ENCODE peak calls at places on chromosomes 5 and 9, in ten cellular contexts. One of them, this sample, is unnamed.

GRCh38 chr5:87411586-87412416 is 929 bp downstream of the CCNH start:
- DNase-seq in tibial nerve: no peak
- DNase-seq in RWPE1: peak
- DNase-seq in activated T-cell treated with anti-CD3 and anti-CD28 coated beads for 1 hour: no peak
- DNase-seq in activated CD4-positive, alpha-beta T cell treated with anti-CD3 and anti-CD28 coated beads for 24 hours: no peak
- DNase-seq in GM04504: no peak
- DNase-seq in HCEC 1CT: peak
- DNase-seq in globus pallidus: peak
- DNase-seq in stimulated activated CD8-positive, alpha-beta memory T cell treated with anti-CD3 and anti-CD28 coated beads, Interleukin-15, amount 100 ng/mL, for 24 hours: no peak
- DNase-seq in C1 segment of cervical spinal cord: no peak
- DNase-seq in this sample: peak

GRCh38 chr9:16202913-16203734 is 650.3 kb downstream of the CCDC171 start:
- DNase-seq in tibial nerve: no peak
- DNase-seq in RWPE1: peak
- DNase-seq in activated T-cell treated with anti-CD3 and anti-CD28 coated beads for 1 hour: no peak
- DNase-seq in activated CD4-positive, alpha-beta T cell treated with anti-CD3 and anti-CD28 coated beads for 24 hours: no peak
- DNase-seq in GM04504: peak
- DNase-seq in HCEC 1CT: peak
- DNase-seq in globus pallidus: no peak
- DNase-seq in stimulated activated CD8-positive, alpha-beta memory T cell treated with anti-CD3 and anti-CD28 coated beads, Interleukin-15, amount 100 ng/mL, for 24 hours: no peak
- DNase-seq in C1 segment of cervical spinal cord: no peak
- DNase-seq in this sample: no peak

GRCh38 chr5:61623401-61624069 is 291.5 kb downstream of the ZSWIM6 start:
- DNase-seq in tibial nerve: no peak
- DNase-seq in RWPE1: no peak
- DNase-seq in activated T-cell treated with anti-CD3 and anti-CD28 coated beads for 1 hour: no peak
- DNase-seq in activated CD4-positive, alpha-beta T cell treated with anti-CD3 and anti-CD28 coated beads for 24 hours: no peak
- DNase-seq in GM04504: no peak
- DNase-seq in HCEC 1CT: no peak
- DNase-seq in globus pallidus: no peak
- DNase-seq in stimulated activated CD8-positive, alpha-beta memory T cell treated with anti-CD3 and anti-CD28 coated beads, Interleukin-15, amount 100 ng/mL, for 24 hours: no peak
- DNase-seq in C1 segment of cervical spinal cord: no peak
- DNase-seq in this sample: no peak

GRCh38 chr9:114223564-114224246 is 68.4 kb downstream of the COL27A1 start:
- DNase-seq in tibial nerve: no peak
- DNase-seq in RWPE1: peak
- DNase-seq in activated T-cell treated with anti-CD3 and anti-CD28 coated beads for 1 hour: no peak
- DNase-seq in activated CD4-positive, alpha-beta T cell treated with anti-CD3 and anti-CD28 coated beads for 24 hours: no peak
- DNase-seq in GM04504: no peak
- DNase-seq in HCEC 1CT: peak
- DNase-seq in globus pallidus: no peak
- DNase-seq in stimulated activated CD8-positive, alpha-beta memory T cell treated with anti-CD3 and anti-CD28 coated beads, Interleukin-15, amount 100 ng/mL, for 24 hours: no peak
- DNase-seq in C1 segment of cervical spinal cord: no peak
- DNase-seq in this sample: no peak

GRCh38 chr5:162391848-162392247 is 324.3 kb downstream of the GABRG2 start:
- DNase-seq in tibial nerve: no peak
- DNase-seq in RWPE1: no peak
- DNase-seq in activated T-cell treated with anti-CD3 and anti-CD28 coated beads for 1 hour: no peak
- DNase-seq in activated CD4-positive, alpha-beta T cell treated with anti-CD3 and anti-CD28 coated beads for 24 hours: no peak
- DNase-seq in GM04504: no peak
- DNase-seq in HCEC 1CT: no peak
- DNase-seq in globus pallidus: no peak
- DNase-seq in stimulated activated CD8-positive, alpha-beta memory T cell treated with anti-CD3 and anti-CD28 coated beads, Interleukin-15, amount 100 ng/mL, for 24 hours: no peak
- DNase-seq in C1 segment of cervical spinal cord: no peak
- DNase-seq in this sample: no peak

GRCh38 chr9:123960366-123960765 is 30.4 kb upstream of the DENND1A start:
- DNase-seq in tibial nerve: no peak
- DNase-seq in RWPE1: no peak
- DNase-seq in activated T-cell treated with anti-CD3 and anti-CD28 coated beads for 1 hour: no peak
- DNase-seq in activated CD4-positive, alpha-beta T cell treated with anti-CD3 and anti-CD28 coated beads for 24 hours: no peak
- DNase-seq in GM04504: no peak
- DNase-seq in HCEC 1CT: no peak
- DNase-seq in globus pallidus: no peak
- DNase-seq in stimulated activated CD8-positive, alpha-beta memory T cell treated with anti-CD3 and anti-CD28 coated beads, Interleukin-15, amount 100 ng/mL, for 24 hours: no peak
- DNase-seq in C1 segment of cervical spinal cord: no peak
- DNase-seq in this sample: no peak

GRCh38 chr5:69288069-69288468 is 44.5 kb downstream of the CCDC125 start:
- DNase-seq in tibial nerve: no peak
- DNase-seq in RWPE1: no peak
- DNase-seq in activated T-cell treated with anti-CD3 and anti-CD28 coated beads for 1 hour: no peak
- DNase-seq in activated CD4-positive, alpha-beta T cell treated with anti-CD3 and anti-CD28 coated beads for 24 hours: no peak
- DNase-seq in GM04504: no peak
- DNase-seq in HCEC 1CT: no peak
- DNase-seq in globus pallidus: no peak
- DNase-seq in stimulated activated CD8-positive, alpha-beta memory T cell treated with anti-CD3 and anti-CD28 coated beads, Interleukin-15, amount 100 ng/mL, for 24 hours: no peak
- DNase-seq in C1 segment of cervical spinal cord: no peak
- DNase-seq in this sample: no peak

GRCh38 chr5:1668141-1668721 is 131.4 kb downstream of the MRPL36 start:
- DNase-seq in tibial nerve: no peak
- DNase-seq in RWPE1: no peak
- DNase-seq in activated T-cell treated with anti-CD3 and anti-CD28 coated beads for 1 hour: no peak
- DNase-seq in activated CD4-positive, alpha-beta T cell treated with anti-CD3 and anti-CD28 coated beads for 24 hours: no peak
- DNase-seq in GM04504: no peak
- DNase-seq in HCEC 1CT: no peak
- DNase-seq in globus pallidus: no peak
- DNase-seq in stimulated activated CD8-positive, alpha-beta memory T cell treated with anti-CD3 and anti-CD28 coated beads, Interleukin-15, amount 100 ng/mL, for 24 hours: no peak
- DNase-seq in C1 segment of cervical spinal cord: no peak
- DNase-seq in this sample: no peak

GRCh38 chr5:6732634-6733410 is 19.6 kb downstream of the TENT4A start:
- DNase-seq in tibial nerve: no peak
- DNase-seq in RWPE1: peak
- DNase-seq in activated T-cell treated with anti-CD3 and anti-CD28 coated beads for 1 hour: no peak
- DNase-seq in activated CD4-positive, alpha-beta T cell treated with anti-CD3 and anti-CD28 coated beads for 24 hours: no peak
- DNase-seq in GM04504: peak
- DNase-seq in HCEC 1CT: peak
- DNase-seq in globus pallidus: no peak
- DNase-seq in stimulated activated CD8-positive, alpha-beta memory T cell treated with anti-CD3 and anti-CD28 coated beads, Interleukin-15, amount 100 ng/mL, for 24 hours: no peak
- DNase-seq in C1 segment of cervical spinal cord: no peak
- DNase-seq in this sample: no peak

GRCh38 chr5:7529880-7530279 is 133.9 kb downstream of the ADCY2 start:
- DNase-seq in tibial nerve: no peak
- DNase-seq in RWPE1: no peak
- DNase-seq in activated T-cell treated with anti-CD3 and anti-CD28 coated beads for 1 hour: no peak
- DNase-seq in activated CD4-positive, alpha-beta T cell treated with anti-CD3 and anti-CD28 coated beads for 24 hours: no peak
- DNase-seq in GM04504: no peak
- DNase-seq in HCEC 1CT: no peak
- DNase-seq in globus pallidus: no peak
- DNase-seq in stimulated activated CD8-positive, alpha-beta memory T cell treated with anti-CD3 and anti-CD28 coated beads, Interleukin-15, amount 100 ng/mL, for 24 hours: no peak
- DNase-seq in C1 segment of cervical spinal cord: no peak
- DNase-seq in this sample: no peak

GRCh38 chr9:136143215-136144001 is 24.7 kb upstream of the TMEM250 start:
- DNase-seq in tibial nerve: no peak
- DNase-seq in RWPE1: no peak
- DNase-seq in activated T-cell treated with anti-CD3 and anti-CD28 coated beads for 1 hour: no peak
- DNase-seq in activated CD4-positive, alpha-beta T cell treated with anti-CD3 and anti-CD28 coated beads for 24 hours: no peak
- DNase-seq in GM04504: no peak
- DNase-seq in HCEC 1CT: peak
- DNase-seq in globus pallidus: no peak
- DNase-seq in stimulated activated CD8-positive, alpha-beta memory T cell treated with anti-CD3 and anti-CD28 coated beads, Interleukin-15, amount 100 ng/mL, for 24 hours: no peak
- DNase-seq in C1 segment of cervical spinal cord: no peak
- DNase-seq in this sample: no peak

GRCh38 chr9:90088411-90088810 is 483.6 kb downstream of the GADD45G start:
- DNase-seq in tibial nerve: no peak
- DNase-seq in RWPE1: no peak
- DNase-seq in activated T-cell treated with anti-CD3 and anti-CD28 coated beads for 1 hour: no peak
- DNase-seq in activated CD4-positive, alpha-beta T cell treated with anti-CD3 and anti-CD28 coated beads for 24 hours: no peak
- DNase-seq in GM04504: no peak
- DNase-seq in HCEC 1CT: no peak
- DNase-seq in globus pallidus: no peak
- DNase-seq in stimulated activated CD8-positive, alpha-beta memory T cell treated with anti-CD3 and anti-CD28 coated beads, Interleukin-15, amount 100 ng/mL, for 24 hours: no peak
- DNase-seq in C1 segment of cervical spinal cord: no peak
- DNase-seq in this sample: no peak